ENCODE peak calls at places on chromosomes 3 and 15, in four cellular contexts. A is sigmoid colon, C is esophagus squamous epithelium, K is aorta. U is an unnamed sample.

GRCh38 chr15:74621936-74622335 is 6.3 kb downstream of the CLK3 start:
- DNase-seq in K (peak), A (no peak), C (no peak), U (no peak)

GRCh38 chr3:156675744-156676466 is 1.5 kb downstream of the TIPARP start:
- DNase-seq in K (peak), A (peak), C (no peak), U (peak)

GRCh38 chr15:79641841-79642240 is 209.7 kb downstream of the MINAR1 start:
- DNase-seq in A (no peak), C (no peak), K (no peak), U (no peak)

GRCh38 chr3:43738305-43738704 is 47.6 kb downstream of the ABHD5 start:
- DNase-seq in A (no peak), C (no peak), K (no peak), U (no peak)

GRCh38 chr15:70833897-70834765 is 19.8 kb downstream of the LARP6 start:
- DNase-seq in A (no peak), K (no peak), C (no peak), U (no peak)

GRCh38 chr3:129514110-129514509 is 14.3 kb upstream of the RHO start:
- DNase-seq in A (no peak), K (no peak), C (no peak), U (no peak)

GRCh38 chr3:184765047-184765729 is 46.8 kb upstream of the VPS8 start:
- DNase-seq in A (no peak), K (peak), C (no peak), U (no peak)

GRCh38 chr3:56291244-56291680 is 177.0 kb downstream of the ERC2 start:
- DNase-seq in A (no peak), C (no peak), K (no peak), U (no peak)

GRCh38 chr3:65516998-65517397 is 521.7 kb downstream of the MAGI1 start:
- DNase-seq in A (no peak), K (no peak), C (no peak), U (no peak)

GRCh38 chr3:8938021-8938420 is 25.3 kb downstream of the RAD18 start:
- DNase-seq in C (no peak), K (no peak), A (no peak), U (no peak)

GRCh38 chr3:2212211-2212610 is 113.5 kb downstream of the CNTN4 start:
- DNase-seq in K (no peak), A (no peak), C (no peak), U (no peak)

GRCh38 chr3:134038071-134038491 is 8.4 kb upstream of the SLCO2A1 start:
- DNase-seq in K (no peak), A (no peak), C (no peak), U (peak)
- H3K27ac ChIP-seq in K (no peak), A (no peak), C (no peak), U (no peak)

GRCh38 chr3:132154619-132155018 is 119.8 kb upstream of the CPNE4 start:
- DNase-seq in C (no peak), A (no peak), K (no peak), U (no peak)
- H3K4me3 ChIP-seq in C (no peak), A (no peak), K (no peak), U (no peak)

DNA sequence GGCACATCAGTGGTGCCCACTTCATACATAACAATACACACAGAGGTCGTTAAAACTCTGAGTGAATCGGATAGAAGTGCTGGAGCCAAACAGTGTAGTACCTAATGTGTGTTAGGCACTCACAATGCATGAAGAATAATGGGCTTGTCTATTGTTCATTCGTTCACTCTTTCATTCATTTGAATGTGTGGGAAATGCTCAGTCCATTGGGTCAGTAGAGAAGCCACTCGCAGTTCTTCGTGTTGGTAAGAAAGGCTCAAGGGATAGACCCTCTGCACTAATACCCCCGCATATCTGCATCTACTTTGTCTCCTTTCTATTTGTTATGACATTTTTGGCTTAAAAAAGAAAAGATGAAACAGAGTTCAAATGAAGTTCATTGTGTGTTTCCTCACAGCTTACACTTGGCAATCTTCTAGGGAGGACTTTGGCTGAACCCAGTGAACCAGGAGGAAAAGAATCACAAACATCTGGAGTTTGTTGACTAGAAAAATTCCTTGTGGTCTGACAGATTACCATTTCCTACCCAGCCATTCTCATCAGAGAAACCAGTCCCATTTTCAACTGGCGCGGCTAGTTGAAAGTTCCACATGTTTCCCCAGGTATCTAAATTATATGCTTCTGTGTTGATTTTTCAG is 32.9 kb upstream of the MFSD1 start:
- DNase-seq in A (peak), C (no peak), K (no peak), U (no peak)
- H3K27ac ChIP-seq in A (peak), C (peak), K (peak), U (peak)

GRCh38 chr3:31541102-31541501 is 8.4 kb downstream of the STT3B start:
- DNase-seq in C (no peak), K (no peak), A (no peak), U (no peak)

GRCh38 chr3:31539275-31539674 is 6.5 kb downstream of the STT3B start:
- DNase-seq in C (no peak), A (no peak), K (no peak), U (no peak)

GRCh38 chr3:31544634-31545033 is 11.9 kb downstream of the STT3B start:
- DNase-seq in K (no peak), C (no peak), A (no peak), U (no peak)

GRCh38 chr3:31543375-31543774 is 10.7 kb downstream of the STT3B start:
- DNase-seq in C (no peak), K (no peak), A (no peak), U (no peak)

GRCh38 chr3:31542246-31542645 is 9.5 kb downstream of the STT3B start:
- DNase-seq in K (no peak), C (no peak), A (no peak), U (no peak)
- H3K4me3 ChIP-seq in K (no peak), C (no peak), A (no peak), U (no peak)

GRCh38 chr15:52010633-52011595 is 8.1 kb upstream of the MAPK6 start:
- DNase-seq in A (peak), C (no peak), K (no peak), U (no peak)

GRCh38 chr15:52008698-52009434 is 10.2 kb upstream of the MAPK6 start:
- DNase-seq in K (no peak), C (no peak), A (no peak), U (no peak)

GRCh38 chr15:52011711-52012144 is 7.3 kb upstream of the MAPK6 start:
- DNase-seq in A (no peak), C (no peak), K (no peak), U (no peak)

GRCh38 chr15:52012210-52012609 is 6.8 kb upstream of the MAPK6 start:
- DNase-seq in C (no peak), K (no peak), A (no peak), U (no peak)

DNA sequence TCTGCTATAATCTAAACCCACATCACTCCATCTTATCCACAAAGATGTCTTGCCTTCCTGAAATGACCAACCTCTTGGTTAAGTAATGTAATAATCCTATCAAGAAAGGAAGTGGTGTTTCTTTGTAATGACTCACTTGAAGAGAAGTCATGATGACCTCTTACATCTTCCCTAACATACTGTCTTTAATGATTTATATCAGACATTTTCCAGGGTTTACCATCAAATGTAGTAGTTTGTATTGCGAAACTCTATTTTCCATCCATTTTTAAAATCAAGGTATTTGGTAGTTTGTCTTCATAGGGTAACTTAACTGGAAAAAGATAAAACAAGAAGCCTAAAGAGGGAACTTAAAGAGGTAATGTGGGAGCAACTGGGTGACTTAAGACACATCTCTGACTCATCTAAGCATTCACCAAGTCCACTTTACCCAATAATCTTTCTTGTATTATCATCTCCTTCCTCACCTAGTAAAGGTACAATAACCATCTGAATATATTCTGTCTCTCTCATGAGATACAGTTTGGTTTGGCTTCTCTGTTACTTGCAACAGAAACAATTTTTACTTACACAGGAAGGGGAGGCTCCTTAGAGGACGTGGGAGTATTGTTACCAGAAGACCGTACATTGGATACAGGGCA is 5.7 kb upstream of the MAPK6 start:
- DNase-seq in C (no peak), A (no peak), K (no peak), U (no peak)
- H3K27ac ChIP-seq in C (no peak), A (no peak), K (no peak), U (no peak)

GRCh38 chr3:22490747-22491146 is 712.4 kb upstream of the UBE2E2 start:
- DNase-seq in A (no peak), K (no peak), C (no peak), U (no peak)
- H3K4me3 ChIP-seq in A (no peak), K (no peak), C (no peak), U (no peak)

GRCh38 chr3:188854395-188855149 is 317.2 kb upstream of the TPRG1 start:
- DNase-seq in A (no peak), C (no peak), K (no peak), U (no peak)
- H3K27ac ChIP-seq in A (peak), C (peak), K (peak), U (no peak)

GRCh38 chr3:79246875-79247274 is 520.9 kb downstream of the ROBO1 start:
- DNase-seq in C (no peak), A (no peak), K (no peak), U (no peak)
- H3K4me3 ChIP-seq in C (no peak), A (no peak), K (no peak), U (no peak)

U was measured in coronary artery.